ENCODE peak calls at places on chromosomes 2 and 18, in ten cellular contexts. U, F, W, P, R, V, B, C, L and Q are unnamed samples.

GRCh38 chr18:32378705-32379104 is 92.0 kb downstream of the GAREM1 start:
- DNase-seq in U (no peak), F (no peak), W (peak), P (no peak), R (peak), V (peak), B (no peak), C (no peak), L (peak), Q (peak)

GRCh38 chr2:11239718-11240462 is 84.6 kb downstream of the SLC66A3 start:
- DNase-seq in U (no peak), F (no peak), W (no peak), P (no peak), R (peak), V (peak), B (no peak), C (no peak), L (peak), Q (no peak)

GRCh38 chr2:220103596-220103995 is 476.2 kb downstream of the SLC4A3 start:
- DNase-seq in U (no peak), F (no peak), W (no peak), P (no peak), R (no peak), V (no peak), B (no peak), C (no peak), L (no peak), Q (no peak)

GRCh38 chr2:209441541-209441940 is 17.7 kb downstream of the MAP2 start:
- DNase-seq in U (no peak), F (no peak), W (peak), P (no peak), R (no peak), V (peak), B (no peak), C (no peak), L (no peak), Q (peak)

GRCh38 chr2:71880846-71881610 is 266.6 kb downstream of the CYP26B1 start:
- DNase-seq in U (peak), F (peak), W (peak), P (peak), R (peak), V (peak), B (no peak), C (peak), L (peak), Q (peak)

GRCh38 chr2:1628893-1629292 is 115.4 kb downstream of the PXDN start:
- DNase-seq in U (no peak), F (peak), W (peak), P (peak), R (peak), V (peak), B (no peak), C (no peak), L (peak), Q (no peak)

GRCh38 chr2:10240911-10241610 is 61.6 kb upstream of the HPCAL1 start:
- DNase-seq in U (peak), F (no peak), W (no peak), P (no peak), R (no peak), V (no peak), B (no peak), C (no peak), L (no peak), Q (no peak)

GRCh38 chr18:76528477-76529432 is 33.7 kb upstream of the ZNF516 start:
- DNase-seq in U (no peak), F (no peak), W (peak), P (peak), R (peak), V (peak), B (no peak), C (peak), L (peak), Q (peak)

GRCh38 chr18:30970201-30970816 is 72.2 kb downstream of the DSC3 start:
- DNase-seq in U (no peak), F (no peak), W (peak), P (no peak), R (peak), V (no peak), B (no peak), C (no peak), L (no peak), Q (peak)

GRCh38 chr2:3377279-3377611 is 373 bp downstream of the EIPR1 start:
- DNase-seq in U (no peak), F (no peak), W (peak), P (no peak), R (peak), V (peak), B (no peak), C (no peak), L (peak), Q (peak)

GRCh38 chr2:69159988-69160387 is 147.0 kb downstream of the ANTXR1 start:
- DNase-seq in U (no peak), F (no peak), W (no peak), P (no peak), R (no peak), V (peak), B (no peak), C (no peak), L (no peak), Q (no peak)

GRCh38 chr2:75290600-75291140 is 91.3 kb upstream of the TACR1 start:
- DNase-seq in U (no peak), F (no peak), W (peak), P (no peak), R (no peak), V (no peak), B (no peak), C (no peak), L (peak), Q (peak)

GRCh38 chr2:121471571-121472464 is 58.9 kb upstream of the RNU4ATAC start:
- DNase-seq in U (no peak), F (no peak), W (peak), P (no peak), R (peak), V (no peak), B (no peak), C (no peak), L (peak), Q (peak)

GRCh38 chr2:18771212-18771611 is 181.8 kb upstream of the NT5C1B start:
- DNase-seq in U (no peak), F (no peak), W (no peak), P (no peak), R (no peak), V (no peak), B (no peak), C (no peak), L (no peak), Q (no peak)

GRCh38 chr2:99928472-99929053 is 213.8 kb downstream of the AFF3 start:
- DNase-seq in U (no peak), F (no peak), W (no peak), P (no peak), R (no peak), V (no peak), B (no peak), C (no peak), L (no peak), Q (no peak)

GRCh38 chr2:127086800-127087737 is 19.9 kb downstream of the BIN1 start:
- DNase-seq in U (peak), F (no peak), W (peak), P (peak), R (peak), V (peak), B (no peak), C (peak), L (peak), Q (peak)

GRCh38 chr2:228023619-228024018 is 152.2 kb downstream of the DAW1 start:
- DNase-seq in U (no peak), F (no peak), W (no peak), P (no peak), R (no peak), V (no peak), B (no peak), C (no peak), L (no peak), Q (no peak)

GRCh38 chr2:43685350-43685749 is 9.1 kb upstream of the C1GALT1C1L start:
- DNase-seq in U (no peak), F (no peak), W (no peak), P (no peak), R (no peak), V (no peak), B (no peak), C (no peak), L (no peak), Q (no peak)

GRCh38 chr2:71940695-71941094 is 207.0 kb downstream of the CYP26B1 start:
- DNase-seq in U (no peak), F (no peak), W (no peak), P (no peak), R (no peak), V (no peak), B (no peak), C (no peak), L (peak), Q (no peak)

GRCh38 chr2:124921221-124921620 is 896.1 kb downstream of the CNTNAP5 start:
- DNase-seq in U (no peak), F (no peak), W (no peak), P (no peak), R (no peak), V (no peak), B (no peak), C (no peak), L (no peak), Q (no peak)

GRCh38 chr18:12236934-12237832 is 17.0 kb upstream of the CIDEA start:
- DNase-seq in U (peak), F (no peak), W (peak), P (peak), R (peak), V (peak), B (peak), C (peak), L (peak), Q (peak)

GRCh38 chr2:14540003-14540402 is 92.5 kb upstream of the LRATD1 start:
- DNase-seq in U (no peak), F (no peak), W (peak), P (no peak), R (no peak), V (no peak), B (no peak), C (no peak), L (peak), Q (no peak)

GRCh38 chr2:196324212-196324611 is 152.8 kb upstream of the STK17B start:
- DNase-seq in U (no peak), F (no peak), W (no peak), P (no peak), R (no peak), V (no peak), B (no peak), C (no peak), L (no peak), Q (no peak)

GRCh38 chr2:126913881-126914495 is 15.3 kb downstream of the TEX51 start:
- DNase-seq in U (no peak), F (no peak), W (no peak), P (no peak), R (no peak), V (no peak), B (no peak), C (no peak), L (no peak), Q (no peak)

GRCh38 chr18:2797951-2798350 is 48.9 kb upstream of the EMILIN2 start:
- DNase-seq in U (no peak), F (no peak), W (no peak), P (no peak), R (no peak), V (no peak), B (no peak), C (no peak), L (no peak), Q (no peak)

GRCh38 chr2:3265981-3266726 is 111.5 kb downstream of the EIPR1 start:
- DNase-seq in U (no peak), F (no peak), W (no peak), P (no peak), R (no peak), V (peak), B (no peak), C (no peak), L (no peak), Q (no peak)

GRCh38 chr2:41170589-41170988 is 718.7 kb upstream of the SLC8A1 start:
- DNase-seq in U (no peak), F (no peak), W (no peak), P (no peak), R (no peak), V (no peak), B (no peak), C (no peak), L (no peak), Q (no peak)

GRCh38 chr2:98269274-98269673 is 77.0 kb upstream of the CNGA3 start:
- DNase-seq in U (no peak), F (no peak), W (peak), P (no peak), R (peak), V (peak), B (no peak), C (no peak), L (peak), Q (peak)

GRCh38 chr2:177295479-177295878 is 31.0 kb upstream of the NFE2L2 start:
- DNase-seq in U (no peak), F (no peak), W (peak), P (no peak), R (no peak), V (peak), B (no peak), C (no peak), L (peak), Q (peak)

GRCh38 chr2:207130958-207131521 is 34.7 kb downstream of the KLF7 start:
- DNase-seq in U (no peak), F (no peak), W (no peak), P (no peak), R (no peak), V (no peak), B (no peak), C (no peak), L (no peak), Q (no peak)

GRCh38 chr2:241936457-241937133 is 67.1 kb downstream of the RTP5 start:
- DNase-seq in U (no peak), F (no peak), W (no peak), P (no peak), R (no peak), V (no peak), B (no peak), C (no peak), L (no peak), Q (no peak)

GRCh38 chr2:140734992-140735391 is 1395.8 kb downstream of the LRP1B start:
- DNase-seq in U (no peak), F (no peak), W (no peak), P (no peak), R (no peak), V (no peak), B (no peak), C (no peak), L (no peak), Q (no peak)

GRCh38 chr2:221346411-221346810 is 225.7 kb downstream of the EPHA4 start:
- DNase-seq in U (no peak), F (no peak), W (peak), P (no peak), R (no peak), V (peak), B (no peak), C (no peak), L (no peak), Q (no peak)

GRCh38 chr2:240134956-240135520 is 1.1 kb downstream of the COPS9 start:
- DNase-seq in U (no peak), F (no peak), W (no peak), P (no peak), R (no peak), V (no peak), B (no peak), C (no peak), L (no peak), Q (no peak)

DNA sequence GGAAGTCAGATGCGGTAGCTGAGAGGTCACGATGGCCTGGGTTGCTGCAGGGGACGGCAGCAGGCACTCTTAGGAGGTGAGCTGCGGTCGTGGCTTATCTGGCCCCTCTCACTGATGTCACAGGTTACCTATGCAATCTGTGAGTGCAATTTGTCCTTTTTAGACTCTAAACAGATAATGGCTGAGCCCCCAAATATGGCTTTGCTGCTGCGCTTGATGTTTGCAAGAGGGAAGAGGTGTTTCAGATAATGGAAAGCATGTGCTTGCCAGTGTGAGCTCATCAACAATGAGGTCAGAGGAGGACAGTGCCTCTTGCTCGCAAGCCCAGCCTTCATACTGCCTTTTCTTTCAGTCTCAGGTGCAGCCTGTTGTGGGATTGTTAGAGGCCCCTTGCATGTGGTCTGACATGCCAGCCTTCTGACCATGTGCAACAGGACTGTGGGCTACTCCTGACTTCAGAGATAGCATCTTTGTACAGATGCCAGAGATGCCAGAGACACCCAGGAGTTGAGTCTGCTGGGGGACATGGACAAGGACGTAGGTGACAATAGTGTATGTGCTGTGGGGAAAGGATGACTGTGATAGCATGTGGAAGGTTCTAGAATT is 151.3 kb downstream of the TANC1 start:
- DNase-seq in U (peak), F (no peak), W (no peak), P (no peak), R (no peak), V (no peak), B (no peak), C (peak), L (peak), Q (no peak)
- TF ChIP-seq CTCF in U (no peak), F (no peak), W (no peak), P (no peak), R (no peak), V (no peak), B (no peak), C (no peak), L (no peak), Q (no peak)

GRCh38 chr2:6308986-6309385 is 556.7 kb downstream of the CMPK2 start:
- DNase-seq in U (no peak), F (no peak), W (no peak), P (no peak), R (no peak), V (no peak), B (no peak), C (no peak), L (no peak), Q (no peak)
- H3K4me3 ChIP-seq in U (no peak), F (no peak), W (no peak), P (no peak), R (no peak), V (no peak), B (no peak), C (no peak), L (no peak), Q (no peak)

GRCh38 chr2:178482437-178482836 is 2.2 kb downstream of the PLEKHA3 start:
- DNase-seq in U (no peak), F (no peak), W (no peak), P (no peak), R (no peak), V (no peak), B (no peak), C (no peak), L (no peak), Q (no peak)

GRCh38 chr2:178479758-178480226 is 465 bp upstream of the PLEKHA3 start:
- DNase-seq in U (no peak), F (no peak), W (no peak), P (no peak), R (no peak), V (no peak), B (no peak), C (no peak), L (no peak), Q (no peak)

GRCh38 chr2:178479275-178479616 is 846 bp upstream of the FKBP7 start:
- DNase-seq in U (no peak), F (no peak), W (no peak), P (no peak), R (no peak), V (no peak), B (no peak), C (no peak), L (no peak), Q (no peak)

GRCh38 chr2:178478442-178479274 is at the start of gene FKBP7:
- DNase-seq in U (peak), F (peak), W (peak), P (peak), R (peak), V (peak), B (peak), C (peak), L (peak), Q (peak)

DNA sequence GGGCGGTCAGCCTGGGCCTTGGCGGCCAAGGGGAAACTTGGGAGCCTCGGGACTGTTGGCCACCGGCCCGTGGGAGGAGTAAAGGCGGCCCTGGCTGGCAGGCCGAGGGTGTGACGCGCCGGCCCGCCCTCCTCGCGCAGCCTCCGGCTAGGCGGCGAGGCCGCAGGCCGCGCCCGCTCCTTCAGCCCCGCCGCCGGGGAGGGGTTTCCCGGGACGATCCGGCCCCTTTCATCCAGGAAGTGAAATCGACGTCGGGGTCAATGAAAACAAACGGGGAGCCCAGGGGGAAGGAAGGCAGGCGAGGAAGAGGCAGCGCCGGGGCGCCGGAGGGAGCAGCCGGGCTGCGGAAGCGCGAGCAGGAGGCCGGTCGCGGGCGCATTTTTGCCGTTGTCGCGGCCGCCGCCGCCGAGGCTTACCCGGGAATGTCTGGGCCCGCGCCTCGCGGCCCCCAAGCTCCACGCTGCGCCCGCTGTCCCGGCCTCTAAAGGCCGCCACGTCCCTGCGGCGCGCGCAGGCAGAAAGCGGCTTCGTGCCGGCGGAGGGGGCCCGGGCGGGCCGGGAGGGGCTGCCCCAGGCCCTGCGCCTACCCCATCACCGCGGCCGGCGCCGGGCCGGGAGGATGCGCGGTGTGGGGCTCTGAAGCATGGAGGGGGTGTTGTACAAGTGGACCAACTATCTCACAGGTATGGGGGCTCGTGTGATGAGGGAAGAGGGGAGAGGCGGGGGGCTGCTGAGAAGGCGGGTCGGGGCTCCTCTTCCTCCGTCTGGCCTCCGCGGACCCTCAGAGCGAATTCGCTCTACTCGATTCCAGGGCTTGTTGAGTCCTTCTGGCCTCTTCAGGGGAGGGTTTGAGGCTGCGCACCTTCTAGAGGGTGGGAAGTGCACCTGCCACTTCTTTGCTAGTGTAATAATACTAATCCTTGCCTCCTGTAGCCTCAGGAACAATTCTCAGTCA is at the start of gene PLEKHA3:
- DNase-seq in U (peak), F (peak), W (peak), P (peak), R (peak), V (peak), B (peak), C (peak), L (peak), Q (peak)
- TF ChIP-seq CTCF in U (no peak), F (no peak), W (no peak), P (no peak), R (no peak), V (no peak), B (peak), C (no peak), L (no peak), Q (no peak)

GRCh38 chr18:75227535-75227934 is 16.9 kb downstream of the TSHZ1 start:
- DNase-seq in U (no peak), F (no peak), W (no peak), P (no peak), R (no peak), V (no peak), B (no peak), C (no peak), L (peak), Q (peak)
- H3K4me3 ChIP-seq in U (peak), F (peak), W (peak), P (no peak), R (no peak), V (no peak), B (peak), C (peak), L (peak), Q (no peak)

GRCh38 chr2:20617892-20618467 is 32.9 kb downstream of the HS1BP3 start:
- DNase-seq in U (peak), F (peak), W (peak), P (peak), R (peak), V (peak), B (peak), C (peak), L (peak), Q (peak)
- TF ChIP-seq CTCF in U (peak), F (peak), W (peak), P (peak), R (peak), V (peak), B (peak), C (peak), L (peak), Q (peak)

DNA sequence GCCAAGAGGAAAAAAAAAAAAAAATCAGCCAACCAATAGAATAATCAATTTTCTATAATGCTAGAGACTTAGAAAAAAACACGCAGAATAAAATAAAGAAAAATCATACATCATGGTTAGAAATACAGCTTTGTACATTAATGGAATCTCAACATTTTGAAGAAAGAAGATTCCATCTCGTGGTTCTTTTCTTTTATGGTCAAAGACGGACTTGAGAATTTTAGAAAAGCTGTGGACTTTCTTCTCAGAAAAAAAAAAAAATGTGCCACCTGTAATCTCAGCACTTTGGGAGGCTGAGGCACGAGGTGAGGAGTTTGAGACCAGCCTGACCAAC is 41.8 kb upstream of the ATIC start:
- DNase-seq in U (no peak), F (no peak), W (no peak), P (no peak), R (no peak), V (no peak), B (no peak), C (no peak), L (no peak), Q (no peak)
- H3K4me3 ChIP-seq in U (no peak), F (no peak), W (no peak), P (no peak), R (no peak), V (no peak), B (no peak), C (no peak), L (no peak), Q (no peak)

GRCh38 chr2:85888745-85889647 is at the start of gene ST3GAL5:
- DNase-seq in U (peak), F (peak), W (peak), P (peak), R (peak), V (peak), B (peak), C (peak), L (peak), Q (peak)
- TF ChIP-seq CTCF in U (peak), F (peak), W (peak), P (peak), R (peak), V (peak), B (peak), C (peak), L (peak), Q (peak)

GRCh38 chr2:44778671-44779476 is 162.6 kb upstream of the SIX3 start:
- DNase-seq in U (no peak), F (no peak), W (no peak), P (no peak), R (no peak), V (no peak), B (no peak), C (no peak), L (no peak), Q (no peak)
- H3K4me3 ChIP-seq in U (no peak), F (no peak), W (no peak), P (no peak), R (no peak), V (no peak), B (no peak), C (no peak), L (no peak), Q (no peak)